ENCODE peak calls at places on chromosomes 4 and X, in seven cellular contexts. One of them, this sample, is unnamed.

GRCh38 chrX:140733766-140734342 is 24.3 kb downstream of the LINC00632 start:
- DNase-seq in stimulated activated CD8-positive, alpha-beta memory T cell treated with anti-CD3 and anti-CD28 coated beads, Interleukin-7, amount 100 ng/mL, for 24 hours: no peak
- DNase-seq in left ventricle myocardium superior: no peak
- DNase-seq in nucleus accumbens: no peak
- DNase-seq in H7: peak; percentile 34
- DNase-seq in activated gamma-delta T cell: no peak
- DNase-seq in stimulated activated CD4-positive, alpha-beta T cell treated with anti-CD3 and anti-CD28 coated beads, Interleukin-4, amount 100 ng/mL, for 24 hours: peak; percentile 4
- DNase-seq in this sample: no peak

GRCh38 chr4:157706134-157706533 is 466.7 kb downstream of the GASK1B start:
- DNase-seq in stimulated activated CD8-positive, alpha-beta memory T cell treated with anti-CD3 and anti-CD28 coated beads, Interleukin-7, amount 100 ng/mL, for 24 hours: no peak
- DNase-seq in left ventricle myocardium superior: no peak
- DNase-seq in nucleus accumbens: no peak
- DNase-seq in H7: no peak
- DNase-seq in activated gamma-delta T cell: no peak
- DNase-seq in stimulated activated CD4-positive, alpha-beta T cell treated with anti-CD3 and anti-CD28 coated beads, Interleukin-4, amount 100 ng/mL, for 24 hours: no peak
- DNase-seq in this sample: no peak

GRCh38 chr4:155906554-155907247 is 3.2 kb downstream of the TDO2 start:
- DNase-seq in stimulated activated CD8-positive, alpha-beta memory T cell treated with anti-CD3 and anti-CD28 coated beads, Interleukin-7, amount 100 ng/mL, for 24 hours: no peak
- DNase-seq in left ventricle myocardium superior: no peak
- DNase-seq in nucleus accumbens: no peak
- DNase-seq in H7: no peak
- DNase-seq in activated gamma-delta T cell: no peak
- DNase-seq in stimulated activated CD4-positive, alpha-beta T cell treated with anti-CD3 and anti-CD28 coated beads, Interleukin-4, amount 100 ng/mL, for 24 hours: no peak
- DNase-seq in this sample: no peak

GRCh38 chr4:83285022-83285387 is 407 bp upstream of the COQ2 start:
- DNase-seq in stimulated activated CD8-positive, alpha-beta memory T cell treated with anti-CD3 and anti-CD28 coated beads, Interleukin-7, amount 100 ng/mL, for 24 hours: no peak
- DNase-seq in left ventricle myocardium superior: no peak
- DNase-seq in nucleus accumbens: no peak
- DNase-seq in H7: no peak
- DNase-seq in activated gamma-delta T cell: no peak
- DNase-seq in stimulated activated CD4-positive, alpha-beta T cell treated with anti-CD3 and anti-CD28 coated beads, Interleukin-4, amount 100 ng/mL, for 24 hours: peak; percentile 9
- DNase-seq in this sample: no peak

GRCh38 chr4:105417624-105418023 is 56.2 kb downstream of the PPA2 start:
- DNase-seq in stimulated activated CD8-positive, alpha-beta memory T cell treated with anti-CD3 and anti-CD28 coated beads, Interleukin-7, amount 100 ng/mL, for 24 hours: no peak
- DNase-seq in left ventricle myocardium superior: no peak
- DNase-seq in nucleus accumbens: no peak
- DNase-seq in H7: no peak
- DNase-seq in activated gamma-delta T cell: no peak
- DNase-seq in stimulated activated CD4-positive, alpha-beta T cell treated with anti-CD3 and anti-CD28 coated beads, Interleukin-4, amount 100 ng/mL, for 24 hours: no peak
- DNase-seq in this sample: no peak

GRCh38 chr4:183639291-183639690 is 19.7 kb downstream of the RWDD4 start:
- DNase-seq in stimulated activated CD8-positive, alpha-beta memory T cell treated with anti-CD3 and anti-CD28 coated beads, Interleukin-7, amount 100 ng/mL, for 24 hours: no peak
- DNase-seq in left ventricle myocardium superior: no peak
- DNase-seq in nucleus accumbens: no peak
- DNase-seq in H7: no peak
- DNase-seq in activated gamma-delta T cell: no peak
- DNase-seq in stimulated activated CD4-positive, alpha-beta T cell treated with anti-CD3 and anti-CD28 coated beads, Interleukin-4, amount 100 ng/mL, for 24 hours: no peak
- DNase-seq in this sample: no peak

GRCh38 chrX:37745354-37745753 is 34.5 kb upstream of the CYBB start:
- DNase-seq in stimulated activated CD8-positive, alpha-beta memory T cell treated with anti-CD3 and anti-CD28 coated beads, Interleukin-7, amount 100 ng/mL, for 24 hours: peak; percentile 57
- DNase-seq in left ventricle myocardium superior: peak; percentile 77
- DNase-seq in nucleus accumbens: peak; percentile 3
- DNase-seq in H7: peak; percentile 66
- DNase-seq in activated gamma-delta T cell: no peak
- DNase-seq in stimulated activated CD4-positive, alpha-beta T cell treated with anti-CD3 and anti-CD28 coated beads, Interleukin-4, amount 100 ng/mL, for 24 hours: peak; percentile 76
- DNase-seq in this sample: peak; percentile 75

GRCh38 chr4:78119698-78120097 is 62.6 kb downstream of the FRAS1 start:
- DNase-seq in stimulated activated CD8-positive, alpha-beta memory T cell treated with anti-CD3 and anti-CD28 coated beads, Interleukin-7, amount 100 ng/mL, for 24 hours: no peak
- DNase-seq in left ventricle myocardium superior: no peak
- DNase-seq in nucleus accumbens: no peak
- DNase-seq in H7: no peak
- DNase-seq in activated gamma-delta T cell: no peak
- DNase-seq in stimulated activated CD4-positive, alpha-beta T cell treated with anti-CD3 and anti-CD28 coated beads, Interleukin-4, amount 100 ng/mL, for 24 hours: no peak
- DNase-seq in this sample: no peak

GRCh38 chrX:34223574-34223973 is 91.5 kb upstream of the FAM47A start:
- DNase-seq in stimulated activated CD8-positive, alpha-beta memory T cell treated with anti-CD3 and anti-CD28 coated beads, Interleukin-7, amount 100 ng/mL, for 24 hours: no peak
- DNase-seq in left ventricle myocardium superior: no peak
- DNase-seq in nucleus accumbens: no peak
- DNase-seq in H7: no peak
- DNase-seq in activated gamma-delta T cell: no peak
- DNase-seq in stimulated activated CD4-positive, alpha-beta T cell treated with anti-CD3 and anti-CD28 coated beads, Interleukin-4, amount 100 ng/mL, for 24 hours: no peak
- DNase-seq in this sample: no peak

GRCh38 chr4:97507587-97508245 is 635.6 kb downstream of the STPG2 start:
- DNase-seq in stimulated activated CD8-positive, alpha-beta memory T cell treated with anti-CD3 and anti-CD28 coated beads, Interleukin-7, amount 100 ng/mL, for 24 hours: no peak
- DNase-seq in left ventricle myocardium superior: no peak
- DNase-seq in nucleus accumbens: no peak
- DNase-seq in H7: no peak
- DNase-seq in activated gamma-delta T cell: no peak
- DNase-seq in stimulated activated CD4-positive, alpha-beta T cell treated with anti-CD3 and anti-CD28 coated beads, Interleukin-4, amount 100 ng/mL, for 24 hours: no peak
- DNase-seq in this sample: no peak

GRCh38 chrX:39439910-39440733 is 638.9 kb downstream of the MID1IP1 start:
- DNase-seq in stimulated activated CD8-positive, alpha-beta memory T cell treated with anti-CD3 and anti-CD28 coated beads, Interleukin-7, amount 100 ng/mL, for 24 hours: no peak
- DNase-seq in left ventricle myocardium superior: no peak
- DNase-seq in nucleus accumbens: no peak
- DNase-seq in H7: no peak
- DNase-seq in activated gamma-delta T cell: no peak
- DNase-seq in stimulated activated CD4-positive, alpha-beta T cell treated with anti-CD3 and anti-CD28 coated beads, Interleukin-4, amount 100 ng/mL, for 24 hours: no peak
- DNase-seq in this sample: no peak

GRCh38 chrX:132467029-132467428 is 21.8 kb downstream of the MBNL3 start:
- DNase-seq in stimulated activated CD8-positive, alpha-beta memory T cell treated with anti-CD3 and anti-CD28 coated beads, Interleukin-7, amount 100 ng/mL, for 24 hours: no peak
- DNase-seq in left ventricle myocardium superior: no peak
- DNase-seq in nucleus accumbens: no peak
- DNase-seq in H7: no peak
- DNase-seq in activated gamma-delta T cell: no peak
- DNase-seq in stimulated activated CD4-positive, alpha-beta T cell treated with anti-CD3 and anti-CD28 coated beads, Interleukin-4, amount 100 ng/mL, for 24 hours: no peak
- DNase-seq in this sample: no peak

GRCh38 chr4:156799121-156799589 is 172.4 kb downstream of the PDGFC start:
- DNase-seq in stimulated activated CD8-positive, alpha-beta memory T cell treated with anti-CD3 and anti-CD28 coated beads, Interleukin-7, amount 100 ng/mL, for 24 hours: no peak
- DNase-seq in left ventricle myocardium superior: no peak
- DNase-seq in nucleus accumbens: no peak
- DNase-seq in H7: no peak
- DNase-seq in activated gamma-delta T cell: no peak
- DNase-seq in stimulated activated CD4-positive, alpha-beta T cell treated with anti-CD3 and anti-CD28 coated beads, Interleukin-4, amount 100 ng/mL, for 24 hours: no peak
- DNase-seq in this sample: no peak

GRCh38 chr4:105605493-105605892 is 53.1 kb downstream of the ARHGEF38 start:
- DNase-seq in stimulated activated CD8-positive, alpha-beta memory T cell treated with anti-CD3 and anti-CD28 coated beads, Interleukin-7, amount 100 ng/mL, for 24 hours: no peak
- DNase-seq in left ventricle myocardium superior: no peak
- DNase-seq in nucleus accumbens: no peak
- DNase-seq in H7: no peak
- DNase-seq in activated gamma-delta T cell: no peak
- DNase-seq in stimulated activated CD4-positive, alpha-beta T cell treated with anti-CD3 and anti-CD28 coated beads, Interleukin-4, amount 100 ng/mL, for 24 hours: no peak
- DNase-seq in this sample: no peak

GRCh38 chr4:46956451-46956850 is 36.9 kb downstream of the GABRA4 start:
- DNase-seq in stimulated activated CD8-positive, alpha-beta memory T cell treated with anti-CD3 and anti-CD28 coated beads, Interleukin-7, amount 100 ng/mL, for 24 hours: no peak
- DNase-seq in left ventricle myocardium superior: no peak
- DNase-seq in nucleus accumbens: no peak
- DNase-seq in H7: no peak
- DNase-seq in activated gamma-delta T cell: no peak
- DNase-seq in stimulated activated CD4-positive, alpha-beta T cell treated with anti-CD3 and anti-CD28 coated beads, Interleukin-4, amount 100 ng/mL, for 24 hours: no peak
- DNase-seq in this sample: no peak

GRCh38 chrX:54921427-54922021 is 900 bp downstream of the TRO start:
- DNase-seq in stimulated activated CD8-positive, alpha-beta memory T cell treated with anti-CD3 and anti-CD28 coated beads, Interleukin-7, amount 100 ng/mL, for 24 hours: peak; percentile 20
- DNase-seq in left ventricle myocardium superior: peak; percentile 68
- DNase-seq in nucleus accumbens: peak; percentile 41
- DNase-seq in H7: peak; percentile 73
- DNase-seq in activated gamma-delta T cell: no peak
- DNase-seq in stimulated activated CD4-positive, alpha-beta T cell treated with anti-CD3 and anti-CD28 coated beads, Interleukin-4, amount 100 ng/mL, for 24 hours: peak; percentile 43
- DNase-seq in this sample: peak; percentile 52

GRCh38 chrX:120740072-120740471 is 110.2 kb upstream of the C1GALT1C1 start:
- DNase-seq in stimulated activated CD8-positive, alpha-beta memory T cell treated with anti-CD3 and anti-CD28 coated beads, Interleukin-7, amount 100 ng/mL, for 24 hours: no peak
- DNase-seq in left ventricle myocardium superior: no peak
- DNase-seq in nucleus accumbens: no peak
- DNase-seq in H7: no peak
- DNase-seq in activated gamma-delta T cell: no peak
- DNase-seq in stimulated activated CD4-positive, alpha-beta T cell treated with anti-CD3 and anti-CD28 coated beads, Interleukin-4, amount 100 ng/mL, for 24 hours: no peak
- DNase-seq in this sample: no peak

GRCh38 chrX:47176101-47176740 is 17.4 kb upstream of the UBA1 start:
- DNase-seq in stimulated activated CD8-positive, alpha-beta memory T cell treated with anti-CD3 and anti-CD28 coated beads, Interleukin-7, amount 100 ng/mL, for 24 hours: no peak
- DNase-seq in left ventricle myocardium superior: no peak
- DNase-seq in nucleus accumbens: no peak
- DNase-seq in H7: peak; percentile 54
- DNase-seq in activated gamma-delta T cell: no peak
- DNase-seq in stimulated activated CD4-positive, alpha-beta T cell treated with anti-CD3 and anti-CD28 coated beads, Interleukin-4, amount 100 ng/mL, for 24 hours: no peak
- DNase-seq in this sample: no peak

GRCh38 chr4:98801259-98801725 is 127.6 kb downstream of the EIF4E start:
- DNase-seq in stimulated activated CD8-positive, alpha-beta memory T cell treated with anti-CD3 and anti-CD28 coated beads, Interleukin-7, amount 100 ng/mL, for 24 hours: no peak
- DNase-seq in left ventricle myocardium superior: no peak
- DNase-seq in nucleus accumbens: no peak
- DNase-seq in H7: no peak
- DNase-seq in activated gamma-delta T cell: no peak
- DNase-seq in stimulated activated CD4-positive, alpha-beta T cell treated with anti-CD3 and anti-CD28 coated beads, Interleukin-4, amount 100 ng/mL, for 24 hours: no peak
- DNase-seq in this sample: no peak

GRCh38 chrX:39822133-39822748 is 275.5 kb downstream of the BCOR start:
- DNase-seq in stimulated activated CD8-positive, alpha-beta memory T cell treated with anti-CD3 and anti-CD28 coated beads, Interleukin-7, amount 100 ng/mL, for 24 hours: no peak
- DNase-seq in left ventricle myocardium superior: no peak
- DNase-seq in nucleus accumbens: no peak
- DNase-seq in H7: peak; percentile 74
- DNase-seq in activated gamma-delta T cell: no peak
- DNase-seq in stimulated activated CD4-positive, alpha-beta T cell treated with anti-CD3 and anti-CD28 coated beads, Interleukin-4, amount 100 ng/mL, for 24 hours: no peak
- DNase-seq in this sample: no peak

GRCh38 chrX:112668476-112669404 is 11.0 kb downstream of the LHFPL1 start:
- DNase-seq in stimulated activated CD8-positive, alpha-beta memory T cell treated with anti-CD3 and anti-CD28 coated beads, Interleukin-7, amount 100 ng/mL, for 24 hours: no peak
- DNase-seq in left ventricle myocardium superior: peak; percentile 23
- DNase-seq in nucleus accumbens: no peak
- DNase-seq in H7: peak; percentile 21
- DNase-seq in activated gamma-delta T cell: no peak
- DNase-seq in stimulated activated CD4-positive, alpha-beta T cell treated with anti-CD3 and anti-CD28 coated beads, Interleukin-4, amount 100 ng/mL, for 24 hours: no peak
- DNase-seq in this sample: no peak

GRCh38 chrX:117407449-117408170 is 709.0 kb downstream of the KLHL13 start:
- DNase-seq in stimulated activated CD8-positive, alpha-beta memory T cell treated with anti-CD3 and anti-CD28 coated beads, Interleukin-7, amount 100 ng/mL, for 24 hours: no peak
- DNase-seq in left ventricle myocardium superior: no peak
- DNase-seq in nucleus accumbens: no peak
- DNase-seq in H7: no peak
- DNase-seq in activated gamma-delta T cell: no peak
- DNase-seq in stimulated activated CD4-positive, alpha-beta T cell treated with anti-CD3 and anti-CD28 coated beads, Interleukin-4, amount 100 ng/mL, for 24 hours: no peak
- DNase-seq in this sample: no peak

GRCh38 chr4:127920521-127920920 is 39.8 kb downstream of the PLK4 start:
- DNase-seq in stimulated activated CD8-positive, alpha-beta memory T cell treated with anti-CD3 and anti-CD28 coated beads, Interleukin-7, amount 100 ng/mL, for 24 hours: no peak
- DNase-seq in left ventricle myocardium superior: no peak
- DNase-seq in nucleus accumbens: no peak
- DNase-seq in H7: no peak
- DNase-seq in activated gamma-delta T cell: no peak
- DNase-seq in stimulated activated CD4-positive, alpha-beta T cell treated with anti-CD3 and anti-CD28 coated beads, Interleukin-4, amount 100 ng/mL, for 24 hours: no peak
- DNase-seq in this sample: no peak

GRCh38 chrX:131812847-131813825 is 210.0 kb upstream of the STK26 start:
- DNase-seq in stimulated activated CD8-positive, alpha-beta memory T cell treated with anti-CD3 and anti-CD28 coated beads, Interleukin-7, amount 100 ng/mL, for 24 hours: no peak
- DNase-seq in left ventricle myocardium superior: no peak
- DNase-seq in nucleus accumbens: peak; percentile 46
- DNase-seq in H7: no peak
- DNase-seq in activated gamma-delta T cell: no peak
- DNase-seq in stimulated activated CD4-positive, alpha-beta T cell treated with anti-CD3 and anti-CD28 coated beads, Interleukin-4, amount 100 ng/mL, for 24 hours: peak; percentile 70
- DNase-seq in this sample: peak; percentile 64

GRCh38 chr4:70842761-70843435 is 3.2 kb upstream of the GRSF1 start:
- DNase-seq in stimulated activated CD8-positive, alpha-beta memory T cell treated with anti-CD3 and anti-CD28 coated beads, Interleukin-7, amount 100 ng/mL, for 24 hours: no peak
- DNase-seq in left ventricle myocardium superior: no peak
- DNase-seq in nucleus accumbens: no peak
- DNase-seq in H7: no peak
- DNase-seq in activated gamma-delta T cell: no peak
- DNase-seq in stimulated activated CD4-positive, alpha-beta T cell treated with anti-CD3 and anti-CD28 coated beads, Interleukin-4, amount 100 ng/mL, for 24 hours: no peak
- DNase-seq in this sample: no peak

This sample was measured in activated naive CD4-positive, alpha-beta T cell treated with anti-CD3 and anti-CD28 coated beads, Interleukin-2, amount 50 U/mL, for 16 hours.